ENCODE peak calls at places on chromosomes 4 and X, in five cellular contexts. T is esophagus squamous epithelium, D is adipocyte, N is lung, F is brain microvascular endothelial cell. U is an unnamed sample. For H3K27me3, the result is how much of the 10 kb centered on the place peaks cover.

GRCh38 chr4:145936142-145937020 is 2.2 kb downstream of the ZNF827 start:
- DNase-seq in T (peak), D (peak), N (peak), F (peak), U (peak)

GRCh38 chr4:48011722-48012121 is 4.8 kb downstream of the CNGA1 start:
- DNase-seq in T (no peak), D (no peak), N (no peak), F (no peak), U (no peak)

GRCh38 chrX:78923198-78924015 is 21.8 kb upstream of the P2RY10 start:
- DNase-seq in T (no peak), D (no peak), N (no peak), F (no peak), U (no peak)

GRCh38 chrX:135625995-135626394 is 87.4 kb upstream of the CT45A1 start:
- DNase-seq in T (no peak), D (peak), N (no peak), F (no peak), U (no peak)

GRCh38 chr4:153585021-153585420 is 99.1 kb upstream of the TLR2 start:
- DNase-seq in T (no peak), D (no peak), N (no peak), F (no peak), U (no peak)

GRCh38 chr4:3443750-3444309 is 2.1 kb downstream of the HGFAC start:
- DNase-seq in T (no peak), D (no peak), N (no peak), F (no peak), U (no peak)

GRCh38 chr4:159296061-159296460 is 193.2 kb downstream of the RAPGEF2 start:
- DNase-seq in T (no peak), D (peak), N (no peak), F (no peak), U (no peak)

GRCh38 chrX:73562986-73563739 is at the start of gene CHIC1:
- DNase-seq in T (no peak), D (peak), N (peak), F (peak), U (peak)

GRCh38 chr4:152372444-152372843 is 163.4 kb downstream of the FBXW7 start:
- DNase-seq in T (no peak), D (no peak), N (no peak), F (no peak), U (no peak)

GRCh38 chr4:54095110-54095800 is 4.7 kb upstream of the GSX2 start:
- DNase-seq in T (no peak), D (no peak), N (no peak), F (no peak), U (no peak)
- H3K27me3 ChIP-seq in T (under half), D (under half), N (under half), F (half or more), U (under half)

DNA sequence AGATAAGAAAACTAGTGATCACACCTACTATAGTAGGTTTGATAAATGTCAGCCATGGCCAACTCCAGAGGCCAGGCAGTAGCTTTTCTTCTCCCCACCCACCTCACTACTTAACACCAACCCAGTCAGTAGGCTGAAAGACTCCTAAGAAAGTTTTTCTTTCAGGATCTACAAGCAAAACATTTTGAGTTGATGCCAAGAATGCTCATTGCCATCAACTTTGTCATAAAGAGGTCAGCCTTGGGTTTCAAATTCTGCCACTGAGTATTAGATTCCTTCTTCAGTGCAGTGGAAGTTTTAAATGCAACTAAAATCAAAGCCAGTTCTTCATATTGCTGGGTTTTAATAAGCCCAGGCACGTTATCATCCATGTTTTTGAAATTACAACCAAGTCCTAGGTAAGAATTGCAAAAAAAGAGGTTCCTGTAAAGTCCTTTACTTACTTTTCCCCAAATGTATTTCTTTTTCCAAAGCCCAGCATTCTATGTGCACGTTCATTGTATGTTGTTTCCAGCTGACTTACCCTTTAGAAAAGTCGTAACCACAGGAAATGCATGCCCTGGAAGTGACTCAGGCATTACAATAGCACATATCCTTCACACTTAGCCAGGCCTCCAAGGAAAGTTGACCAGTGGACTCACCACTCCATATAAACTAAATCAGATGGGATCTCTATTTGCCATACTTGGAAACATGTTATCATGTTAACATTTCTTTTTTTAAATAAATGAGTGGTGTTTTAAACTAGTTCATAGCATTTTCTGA is 229.9 kb downstream of the SOX3 start:
- DNase-seq in T (no peak), D (no peak), N (no peak), F (peak), U (peak)
- H3K4me3 ChIP-seq in T (no peak), D (no peak), N (no peak), F (no peak), U (no peak)

DNA sequence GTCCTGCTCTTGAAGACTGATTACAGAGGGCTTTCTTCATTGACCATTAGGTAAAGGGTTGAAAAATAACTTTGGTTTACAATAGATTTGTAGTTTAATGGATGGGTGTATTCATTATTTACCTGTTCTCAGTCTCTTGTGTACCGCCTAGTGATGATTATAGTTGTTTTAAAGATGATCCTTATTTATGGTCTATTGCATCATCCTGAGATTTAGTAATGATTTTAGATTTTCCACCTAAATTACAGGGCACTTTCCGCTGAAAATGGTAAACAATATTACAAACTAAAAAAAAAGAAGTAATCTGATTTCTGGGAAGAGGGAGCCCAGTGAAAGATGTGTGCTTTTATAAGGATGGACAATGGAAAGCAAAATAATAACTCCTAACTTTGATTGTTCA is 78.4 kb upstream of the TMEM33 start:
- DNase-seq in T (no peak), D (no peak), N (no peak), F (no peak), U (no peak)
- H3K27me3 ChIP-seq in T (under half), D (half or more), N (under half), F (under half), U (under half)

GRCh38 chrX:152958524-152959465 is 35.1 kb downstream of the PNMA5 start:
- DNase-seq in T (peak), D (peak), N (peak), F (peak), U (peak)
- H3K4me3 ChIP-seq in T (no peak), D (peak), N (no peak), F (peak), U (peak)

GRCh38 chr4:1050486-1051213 is 39.2 kb downstream of the FGFRL1 start:
- DNase-seq in T (no peak), D (no peak), N (no peak), F (no peak), U (no peak)

GRCh38 chr4:1047976-1048780 is 36.8 kb downstream of the FGFRL1 start:
- DNase-seq in T (no peak), D (no peak), N (no peak), F (no peak), U (no peak)

GRCh38 chr4:1051472-1051871 is 40.0 kb downstream of the FGFRL1 start:
- DNase-seq in T (no peak), D (no peak), N (no peak), F (no peak), U (no peak)

GRCh38 chr4:1048781-1049590 is 37.6 kb downstream of the FGFRL1 start:
- DNase-seq in T (no peak), D (no peak), N (no peak), F (no peak), U (no peak)

DNA sequence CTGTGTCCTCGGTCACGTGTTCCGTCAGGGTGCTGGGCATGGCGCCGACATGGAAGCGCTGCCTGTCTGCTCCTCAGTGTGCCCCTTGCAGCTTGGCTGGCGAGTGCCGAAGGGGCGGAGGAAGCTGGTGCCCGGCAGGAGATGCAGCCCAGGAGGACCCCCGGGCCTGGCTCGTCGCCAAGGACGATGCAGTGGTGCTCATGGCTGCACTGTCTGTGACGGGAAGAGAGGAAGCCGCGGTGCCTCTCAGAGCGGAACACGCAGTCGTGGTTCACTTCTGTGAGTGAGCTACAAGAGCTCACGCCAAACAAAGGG is 38.1 kb downstream of the FGFRL1 start:
- DNase-seq in T (no peak), D (no peak), N (no peak), F (no peak), U (no peak)
- H3K27me3 ChIP-seq in T (under half), D (under half), N (under half), F (under half), U (under half)

DNA sequence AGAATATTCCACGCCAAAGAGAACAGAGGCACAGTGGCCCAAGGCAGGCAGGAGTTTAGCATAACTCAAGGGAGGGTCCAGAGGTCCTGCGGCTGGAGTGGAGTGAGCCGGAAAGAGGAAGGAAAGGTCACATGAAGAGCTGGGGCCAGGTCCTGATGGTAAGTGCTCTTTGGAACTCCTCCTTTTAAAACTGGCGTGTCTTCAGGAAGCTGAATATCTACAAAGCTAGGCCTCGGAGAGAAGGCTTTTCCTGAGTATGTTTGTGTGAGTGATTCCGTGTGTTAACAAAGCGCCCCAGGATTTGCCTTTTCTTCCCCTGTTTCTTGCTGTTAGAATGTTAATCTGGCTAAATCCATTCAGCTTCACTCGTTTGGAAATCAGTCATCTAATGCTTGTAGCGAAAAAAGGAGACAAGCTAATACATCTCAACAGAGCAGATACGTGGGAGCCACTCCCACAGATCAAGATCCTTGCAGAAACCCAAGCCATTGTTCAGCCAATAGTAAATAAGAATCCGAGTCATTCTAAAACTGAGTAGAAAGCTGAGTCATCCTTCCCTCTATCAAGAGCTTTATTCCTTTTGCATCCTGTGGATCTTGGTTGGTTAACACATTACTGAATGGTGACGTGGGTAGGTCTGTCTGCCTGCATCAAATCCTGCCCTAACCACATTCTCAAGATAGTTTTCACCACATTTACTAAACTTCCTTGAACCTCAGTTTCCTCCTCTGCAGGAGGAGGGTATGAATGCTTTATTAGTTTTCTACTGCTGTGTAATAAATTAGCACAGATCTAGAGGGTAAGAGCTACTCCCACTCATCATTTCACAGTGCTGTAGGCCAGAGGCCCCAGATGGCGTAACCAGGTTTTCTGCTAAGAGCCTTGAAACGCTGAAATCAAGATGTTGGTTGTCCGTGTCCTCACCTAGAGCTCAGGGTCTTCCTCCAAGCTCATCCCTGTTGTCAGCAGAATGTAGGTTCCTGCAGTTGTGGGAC is 43.2 kb upstream of the RBM47 start:
- DNase-seq in T (no peak), D (peak), N (peak), F (peak), U (no peak)
- H3K4me3 ChIP-seq in T (no peak), D (no peak), N (no peak), F (no peak), U (no peak)

GRCh38 chr4:127783971-127784519 is 1.9 kb downstream of the HSPA4L start:
- DNase-seq in T (no peak), D (peak), N (no peak), F (no peak), U (no peak)

GRCh38 chr4:127782025-127782274 is 172 bp upstream of the HSPA4L start:
- DNase-seq in T (no peak), D (peak), N (peak), F (peak), U (peak)

GRCh38 chr4:127781303-127782024 is 658 bp upstream of the HSPA4L start:
- DNase-seq in T (no peak), D (peak), N (no peak), F (no peak), U (no peak)

GRCh38 chr4:127782275-127783025 is at the start of gene HSPA4L:
- DNase-seq in T (no peak), D (peak), N (no peak), F (peak), U (peak)

GRCh38 chr4:127783026-127783769 is 1.1 kb downstream of the HSPA4L start:
- DNase-seq in T (peak), D (peak), N (peak), F (peak), U (peak)
- H3K27me3 ChIP-seq in T (under half), D (under half), N (under half), F (under half), U (under half)

GRCh38 chr4:106430797-106431196 is 62.2 kb upstream of the GIMD1 start:
- DNase-seq in T (no peak), D (no peak), N (no peak), F (no peak), U (no peak)
- H3K4me3 ChIP-seq in T (no peak), D (no peak), N (no peak), F (no peak), U (no peak)

U was measured in MG63.